ENCODE peak calls at places on chromosomes 2 and 18, in seven cellular contexts. One of them, this sample, is unnamed.

GRCh38 chr18:74901347-74902169 is 303.9 kb downstream of the ZNF407 start:
- DNase-seq in esophagus muscularis mucosa: no peak
- DNase-seq in H9: no peak
- DNase-seq in IMR-90: peak; percentile 17
- DNase-seq in testis: no peak
- DNase-seq in right atrium auricular region: no peak
- DNase-seq in heart left ventricle: no peak
- DNase-seq in this sample: no peak

GRCh38 chr2:68425503-68425902 is 41.6 kb downstream of the FBXO48 start:
- DNase-seq in IMR-90: no peak
- DNase-seq in esophagus muscularis mucosa: peak; percentile 66
- DNase-seq in right atrium auricular region: no peak
- DNase-seq in H9: no peak
- DNase-seq in heart left ventricle: no peak
- DNase-seq in testis: no peak
- DNase-seq in this sample: no peak

GRCh38 chr2:57881998-57882884 is 164.4 kb upstream of the VRK2 start:
- DNase-seq in IMR-90: peak; percentile 19
- DNase-seq in testis: no peak
- DNase-seq in right atrium auricular region: no peak
- DNase-seq in esophagus muscularis mucosa: no peak
- DNase-seq in heart left ventricle: no peak
- DNase-seq in H9: no peak
- DNase-seq in this sample: no peak

GRCh38 chr2:197113221-197113831 is 186.8 kb upstream of the PGAP1 start:
- DNase-seq in H9: no peak
- DNase-seq in testis: no peak
- DNase-seq in heart left ventricle: no peak
- DNase-seq in esophagus muscularis mucosa: no peak
- DNase-seq in IMR-90: peak; percentile 45
- DNase-seq in right atrium auricular region: no peak
- DNase-seq in this sample: no peak

GRCh38 chr18:37457337-37457736 is 108.3 kb downstream of the CELF4 start:
- DNase-seq in H9: no peak
- DNase-seq in esophagus muscularis mucosa: no peak
- DNase-seq in right atrium auricular region: no peak
- DNase-seq in IMR-90: no peak
- DNase-seq in heart left ventricle: no peak
- DNase-seq in testis: no peak
- DNase-seq in this sample: no peak

GRCh38 chr2:9406529-9407362 is 16.6 kb downstream of the ITGB1BP1 start:
- DNase-seq in heart left ventricle: no peak
- DNase-seq in right atrium auricular region: peak; percentile 44
- DNase-seq in H9: no peak
- DNase-seq in esophagus muscularis mucosa: no peak
- DNase-seq in testis: no peak
- DNase-seq in IMR-90: peak; percentile 70
- DNase-seq in this sample: no peak

GRCh38 chr2:70947556-70948184 is 12.0 kb downstream of the ATP6V1B1 start:
- DNase-seq in heart left ventricle: no peak
- DNase-seq in H9: peak; percentile 45
- DNase-seq in esophagus muscularis mucosa: peak; percentile 64
- DNase-seq in IMR-90: peak; percentile 75
- DNase-seq in testis: peak; percentile 10
- DNase-seq in right atrium auricular region: no peak
- DNase-seq in this sample: no peak

GRCh38 chr18:47682876-47683275 is 247.6 kb downstream of the SMAD2 start:
- DNase-seq in H9: no peak
- DNase-seq in testis: no peak
- DNase-seq in esophagus muscularis mucosa: no peak
- DNase-seq in right atrium auricular region: no peak
- DNase-seq in IMR-90: no peak
- DNase-seq in heart left ventricle: no peak
- DNase-seq in this sample: no peak

GRCh38 chr2:199718074-199718473 is 132.9 kb downstream of the FTCDNL1 start:
- DNase-seq in heart left ventricle: no peak
- DNase-seq in testis: no peak
- DNase-seq in esophagus muscularis mucosa: no peak
- DNase-seq in right atrium auricular region: no peak
- DNase-seq in H9: no peak
- DNase-seq in IMR-90: no peak
- DNase-seq in this sample: no peak

GRCh38 chr2:18703555-18703954 is 114.2 kb upstream of the NT5C1B start:
- DNase-seq in heart left ventricle: no peak
- DNase-seq in testis: no peak
- DNase-seq in H9: no peak
- DNase-seq in IMR-90: no peak
- DNase-seq in esophagus muscularis mucosa: no peak
- DNase-seq in right atrium auricular region: no peak
- DNase-seq in this sample: no peak

GRCh38 chr2:19251554-19251953 is 106.9 kb downstream of the OSR1 start:
- DNase-seq in IMR-90: peak; percentile 22
- DNase-seq in H9: no peak
- DNase-seq in right atrium auricular region: no peak
- DNase-seq in heart left ventricle: no peak
- DNase-seq in testis: no peak
- DNase-seq in esophagus muscularis mucosa: no peak
- DNase-seq in this sample: no peak

GRCh38 chr2:47155091-47155876 is at the start of gene STPG4:
- DNase-seq in right atrium auricular region: no peak
- DNase-seq in heart left ventricle: no peak
- DNase-seq in IMR-90: no peak
- DNase-seq in esophagus muscularis mucosa: no peak
- DNase-seq in testis: no peak
- DNase-seq in H9: peak; percentile 36
- DNase-seq in this sample: no peak

DNA sequence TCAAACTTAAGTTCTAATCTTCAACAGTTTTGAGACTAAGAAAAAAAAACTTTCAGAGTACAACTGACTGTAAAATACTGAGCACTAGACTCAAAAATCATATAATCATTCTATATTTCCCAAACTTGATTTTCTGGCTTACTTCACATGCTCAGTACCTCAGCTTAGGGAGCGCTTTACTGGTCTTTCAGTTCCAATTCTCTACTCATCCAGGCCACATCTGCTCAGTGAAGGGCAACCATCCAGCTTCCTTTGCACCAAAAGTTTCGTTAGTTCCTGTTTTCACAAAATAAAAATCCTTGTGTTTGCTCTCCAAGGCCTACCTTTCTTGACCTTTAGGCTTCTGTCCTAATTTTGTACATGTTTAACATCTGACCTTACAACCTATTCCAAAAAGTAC is 287.6 kb upstream of the LRRTM1 start:
- DNase-seq in testis: no peak
- DNase-seq in H9: no peak
- DNase-seq in right atrium auricular region: no peak
- DNase-seq in IMR-90: no peak
- DNase-seq in heart left ventricle: no peak
- DNase-seq in esophagus muscularis mucosa: no peak
- DNase-seq in this sample: peak; percentile 31
- H3K9me3 ChIP-seq in testis: no peaks in the 10 kb centered on the region
- H3K9me3 ChIP-seq in H9: no peaks in the 10 kb centered on the region
- H3K9me3 ChIP-seq in right atrium auricular region: peaks cover 3% of the 10 kb centered on the region
- H3K9me3 ChIP-seq in IMR-90: no peaks in the 10 kb centered on the region
- H3K9me3 ChIP-seq in heart left ventricle: no peaks in the 10 kb centered on the region
- H3K9me3 ChIP-seq in esophagus muscularis mucosa: no peaks in the 10 kb centered on the region
- H3K9me3 ChIP-seq in this sample: no peaks in the 10 kb centered on the region

GRCh38 chr2:30147196-30147714 is 448 bp downstream of the YPEL5 start:
- DNase-seq in testis: no peak
- DNase-seq in H9: no peak
- DNase-seq in IMR-90: no peak
- DNase-seq in right atrium auricular region: no peak
- DNase-seq in heart left ventricle: no peak
- DNase-seq in esophagus muscularis mucosa: no peak
- DNase-seq in this sample: no peak

GRCh38 chr2:30146337-30147195 is at the start of gene YPEL5:
- DNase-seq in H9: peak; percentile 100
- DNase-seq in right atrium auricular region: peak; percentile 100
- DNase-seq in esophagus muscularis mucosa: peak; percentile 100
- DNase-seq in IMR-90: peak; percentile 99
- DNase-seq in heart left ventricle: peak; percentile 99
- DNase-seq in testis: peak; percentile 99
- DNase-seq in this sample: peak; percentile 99

GRCh38 chr2:30148850-30149249 is 2.0 kb downstream of the YPEL5 start:
- DNase-seq in testis: no peak
- DNase-seq in heart left ventricle: no peak
- DNase-seq in H9: no peak
- DNase-seq in right atrium auricular region: no peak
- DNase-seq in esophagus muscularis mucosa: no peak
- DNase-seq in IMR-90: no peak
- DNase-seq in this sample: no peak

GRCh38 chr2:30149513-30149912 is 2.7 kb downstream of the YPEL5 start:
- DNase-seq in esophagus muscularis mucosa: no peak
- DNase-seq in heart left ventricle: no peak
- DNase-seq in IMR-90: no peak
- DNase-seq in testis: no peak
- DNase-seq in H9: peak; percentile 62
- DNase-seq in right atrium auricular region: no peak
- DNase-seq in this sample: no peak

DNA sequence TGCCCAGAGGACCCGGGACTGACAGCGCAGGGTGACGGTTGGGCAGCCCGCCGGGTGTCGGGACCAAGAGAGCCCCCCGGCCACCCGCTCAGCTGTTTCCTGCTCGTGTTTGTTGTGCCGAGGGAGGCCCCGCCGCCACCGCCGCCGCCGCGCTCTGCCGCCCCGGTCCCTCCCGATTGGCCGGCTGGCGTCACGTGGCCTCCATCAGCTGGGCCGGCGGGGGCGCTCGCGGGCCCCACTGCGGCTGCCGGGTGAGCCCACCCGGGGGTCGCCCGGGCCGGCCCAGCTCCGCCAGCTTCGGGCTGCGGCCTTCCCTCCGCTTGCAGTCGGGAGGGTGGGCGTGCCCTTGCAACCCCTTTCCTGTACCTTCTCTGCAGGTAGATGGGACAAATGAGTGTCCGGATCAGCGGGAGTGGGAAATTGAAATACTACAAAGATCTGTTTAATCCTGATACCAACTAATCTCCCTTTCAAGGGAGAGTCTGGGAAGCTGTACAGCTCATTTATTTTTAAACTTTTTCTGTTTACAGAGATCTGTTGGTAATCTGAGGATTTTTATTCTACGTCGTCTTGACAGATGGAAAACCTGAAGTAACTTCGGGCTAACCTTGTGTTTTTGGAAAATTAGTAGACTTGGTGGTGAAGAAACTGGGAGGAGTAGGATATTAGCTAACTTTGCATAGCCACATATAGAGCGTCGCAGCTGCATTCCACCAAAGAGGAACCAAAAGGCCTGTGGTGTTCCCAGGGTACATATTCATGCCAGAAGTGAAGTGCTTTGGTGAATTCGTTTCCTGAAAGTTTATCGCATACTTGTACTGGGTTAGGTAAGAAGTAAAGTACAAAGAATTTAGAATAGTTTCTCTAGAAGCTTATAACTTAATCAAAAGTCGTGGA is 1.2 kb downstream of the YPEL5 start:
- DNase-seq in esophagus muscularis mucosa: peak; percentile 93
- DNase-seq in heart left ventricle: peak; percentile 84
- DNase-seq in IMR-90: peak; percentile 40
- DNase-seq in H9: peak; percentile 85
- DNase-seq in testis: peak; percentile 85
- DNase-seq in right atrium auricular region: peak; percentile 75
- DNase-seq in this sample: peak; percentile 79
- TF ChIP-seq CTCF in esophagus muscularis mucosa: peak; percentile 53
- TF ChIP-seq CTCF in heart left ventricle: peak; percentile 28
- TF ChIP-seq CTCF in IMR-90: peak; percentile 64
- TF ChIP-seq CTCF in H9: peak; percentile 48
- TF ChIP-seq CTCF in testis: peak; percentile 57
- TF ChIP-seq CTCF in right atrium auricular region: peak; percentile 62
- TF ChIP-seq CTCF in this sample: no peak

GRCh38 chr2:36376992-36377738 is 21.6 kb downstream of the CRIM1 start:
- DNase-seq in testis: peak; percentile 59
- DNase-seq in esophagus muscularis mucosa: peak; percentile 86
- DNase-seq in IMR-90: no peak
- DNase-seq in heart left ventricle: peak; percentile 42
- DNase-seq in right atrium auricular region: no peak
- DNase-seq in H9: no peak
- DNase-seq in this sample: no peak
- H3K27ac ChIP-seq in testis: no peak overlapping the region
- H3K27ac ChIP-seq in esophagus muscularis mucosa: peak overlapping the region; percentile 22
- H3K27ac ChIP-seq in IMR-90: no peak overlapping the region
- H3K27ac ChIP-seq in heart left ventricle: peak overlapping the region; percentile 18
- H3K27ac ChIP-seq in right atrium auricular region: no peak overlapping the region
- H3K27ac ChIP-seq in H9: no peak overlapping the region
- H3K27ac ChIP-seq in this sample: no peak overlapping the region

GRCh38 chr2:237637429-237638135 is 10.2 kb downstream of the LRRFIP1 start:
- DNase-seq in heart left ventricle: no peak
- DNase-seq in esophagus muscularis mucosa: no peak
- DNase-seq in right atrium auricular region: no peak
- DNase-seq in IMR-90: peak; percentile 62
- DNase-seq in H9: no peak
- DNase-seq in testis: no peak
- DNase-seq in this sample: no peak
- H3K9me3 ChIP-seq in heart left ventricle: no peaks in the 10 kb centered on the region
- H3K9me3 ChIP-seq in esophagus muscularis mucosa: no peaks in the 10 kb centered on the region
- H3K9me3 ChIP-seq in right atrium auricular region: no peaks in the 10 kb centered on the region
- H3K9me3 ChIP-seq in IMR-90: peaks cover 2% of the 10 kb centered on the region
- H3K9me3 ChIP-seq in H9: no peaks in the 10 kb centered on the region
- H3K9me3 ChIP-seq in testis: no peaks in the 10 kb centered on the region
- H3K9me3 ChIP-seq in this sample: no peaks in the 10 kb centered on the region

GRCh38 chr18:26051845-26052244 is 38.6 kb downstream of the SS18 start:
- DNase-seq in H9: no peak
- DNase-seq in right atrium auricular region: no peak
- DNase-seq in testis: no peak
- DNase-seq in esophagus muscularis mucosa: no peak
- DNase-seq in IMR-90: no peak
- DNase-seq in heart left ventricle: no peak
- DNase-seq in this sample: no peak
- TF ChIP-seq CTCF in H9: no peak
- TF ChIP-seq CTCF in right atrium auricular region: peak; percentile 17
- TF ChIP-seq CTCF in testis: no peak
- TF ChIP-seq CTCF in esophagus muscularis mucosa: no peak
- TF ChIP-seq CTCF in IMR-90: no peak
- TF ChIP-seq CTCF in heart left ventricle: no peak
- TF ChIP-seq CTCF in this sample: no peak

GRCh38 chr2:239801404-239802100 is 223.6 kb downstream of the NDUFA10 start:
- DNase-seq in esophagus muscularis mucosa: no peak
- DNase-seq in IMR-90: no peak
- DNase-seq in heart left ventricle: no peak
- DNase-seq in testis: peak; percentile 9
- DNase-seq in H9: peak; percentile 20
- DNase-seq in right atrium auricular region: peak; percentile 49
- DNase-seq in this sample: no peak
- H3K27ac ChIP-seq in esophagus muscularis mucosa: no peak overlapping the region
- H3K27ac ChIP-seq in IMR-90: no peak overlapping the region
- H3K27ac ChIP-seq in heart left ventricle: no peak overlapping the region
- H3K27ac ChIP-seq in testis: no peak overlapping the region
- H3K27ac ChIP-seq in H9: no peak overlapping the region
- H3K27ac ChIP-seq in right atrium auricular region: no peak overlapping the region
- H3K27ac ChIP-seq in this sample: no peak overlapping the region

GRCh38 chr2:13353083-13353482 is 636.3 kb downstream of the TRIB2 start:
- DNase-seq in esophagus muscularis mucosa: no peak
- DNase-seq in IMR-90: no peak
- DNase-seq in testis: no peak
- DNase-seq in right atrium auricular region: no peak
- DNase-seq in H9: no peak
- DNase-seq in heart left ventricle: no peak
- DNase-seq in this sample: no peak
- H3K9me3 ChIP-seq in esophagus muscularis mucosa: no peaks in the 10 kb centered on the region
- H3K9me3 ChIP-seq in IMR-90: peaks cover 16% of the 10 kb centered on the region
- H3K9me3 ChIP-seq in testis: no peaks in the 10 kb centered on the region
- H3K9me3 ChIP-seq in right atrium auricular region: no peaks in the 10 kb centered on the region
- H3K9me3 ChIP-seq in H9: peaks cover 5% of the 10 kb centered on the region
- H3K9me3 ChIP-seq in heart left ventricle: no peaks in the 10 kb centered on the region
- H3K9me3 ChIP-seq in this sample: no peaks in the 10 kb centered on the region